ENCODE peak calls at places on chromosomes 6 and 20, in five cellular contexts. C is colonic mucosa; B is CD8-positive, alpha-beta memory T cell; N is adrenal gland; X is WERI-Rb-1. M is an unnamed sample.

GRCh38 chr6:79524065-79524464 is 13.2 kb downstream of the LCA5 start:
- DNase-seq in C (no peak), B (no peak), N (no peak), X (no peak), M (no peak)

GRCh38 chr6:100592929-100593328 is 128.2 kb upstream of the SIM1 start:
- DNase-seq in C (no peak), B (no peak), N (no peak), X (no peak), M (no peak)

GRCh38 chr6:16769131-16769985 is 8.1 kb upstream of the ATXN1 start:
- DNase-seq in C (peak; percentile 62), B (peak; percentile 66), N (peak; percentile 43), X (no peak), M (peak; percentile 14)

GRCh38 chr6:18141805-18142590 is 12.9 kb downstream of the TPMT start:
- DNase-seq in C (peak; percentile 40), B (no peak), N (no peak), X (peak; percentile 79), M (no peak)

GRCh38 chr6:149860834-149861602 is 3.1 kb downstream of the LRP11 start:
- DNase-seq in C (no peak), B (no peak), N (no peak), X (no peak), M (no peak)

GRCh38 chr6:4299476-4299875 is 164.1 kb upstream of the ECI2 start:
- DNase-seq in C (no peak), B (no peak), N (no peak), X (no peak), M (no peak)

GRCh38 chr6:149842331-149842730 is 21.8 kb downstream of the LRP11 start:
- DNase-seq in C (no peak), B (no peak), N (no peak), X (no peak), M (no peak)

GRCh38 chr6:36717871-36718540 is 20.4 kb downstream of the RAB44 start:
- DNase-seq in C (no peak), B (no peak), N (no peak), X (no peak), M (no peak)

DNA sequence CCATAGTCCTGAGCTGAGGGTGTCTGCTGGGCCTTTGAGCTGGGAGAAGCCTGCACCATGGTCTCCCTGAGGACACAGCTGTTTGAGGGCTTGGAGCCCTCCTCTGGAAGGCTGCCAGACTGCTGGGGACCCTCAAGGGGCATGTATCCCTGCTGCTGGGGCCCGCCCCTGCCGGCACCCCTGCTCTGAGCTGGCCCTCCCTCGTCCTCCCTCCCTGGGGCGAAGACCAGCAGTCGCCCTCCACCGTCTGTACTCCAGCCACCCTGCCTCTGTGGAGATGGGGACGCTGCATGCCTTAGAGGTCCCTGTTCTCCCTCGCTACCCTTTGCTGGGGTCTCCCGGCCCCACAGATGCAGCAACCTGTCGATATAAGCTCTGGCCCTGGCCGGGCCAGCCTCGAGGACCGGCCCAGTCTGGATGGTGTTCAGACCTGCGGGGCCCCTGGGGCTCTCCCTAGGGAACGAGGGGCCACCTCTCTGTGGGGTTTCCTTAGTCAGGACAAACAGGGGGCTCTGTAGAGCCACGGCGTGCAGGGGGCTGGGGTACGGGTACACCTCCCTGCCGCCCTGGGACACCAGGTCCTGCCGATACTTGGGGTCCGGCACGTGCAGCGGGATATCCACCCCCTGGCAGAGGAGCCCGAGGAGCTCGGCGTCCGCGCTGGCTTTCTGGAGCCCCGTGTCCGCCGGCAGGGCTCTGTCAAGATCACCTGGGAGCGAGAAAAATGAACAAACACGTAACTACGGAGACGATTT is 11.0 kb downstream of the DACT2 start:
- DNase-seq in C (no peak), B (no peak), N (no peak), X (no peak), M (no peak)
- H3K9me3 ChIP-seq in C (no peaks in the 10 kb centered on the region), B (no peaks in the 10 kb centered on the region), N (no peaks in the 10 kb centered on the region), X (no peaks in the 10 kb centered on the region), M (no peaks in the 10 kb centered on the region)

DNA sequence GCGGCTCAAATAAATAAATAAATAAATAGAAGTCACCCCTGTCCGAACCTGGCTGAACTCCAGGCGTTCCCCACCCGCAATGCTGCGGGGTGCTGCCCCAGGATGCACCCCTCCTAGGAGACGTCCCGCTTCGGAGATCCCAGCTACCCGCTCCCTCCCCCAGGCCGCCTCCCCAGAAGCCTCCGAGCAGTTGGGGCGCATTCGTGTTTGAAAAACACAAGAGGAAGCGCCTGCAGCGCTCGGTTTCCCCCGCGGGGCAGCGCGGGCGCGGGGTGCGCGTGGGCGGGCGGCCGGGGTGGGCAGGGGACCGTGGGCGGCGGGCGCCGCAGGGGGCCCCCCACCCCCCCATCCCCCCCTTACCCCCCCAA is 27.3 kb downstream of the SERPINB9 start:
- DNase-seq in C (peak; percentile 64), B (peak; percentile 37), N (no peak), X (no peak), M (peak; percentile 65)
- H3K27ac ChIP-seq in C (peak overlapping the region; percentile 80), B (peak overlapping the region; percentile 56), N (peak overlapping the region; percentile 93), X (no peak overlapping the region), M (peak overlapping the region; percentile 64)

GRCh38 chr20:39877792-39878191 is 811.2 kb downstream of the MAFB start:
- DNase-seq in C (no peak), B (no peak), N (no peak), X (no peak), M (no peak)
- H3K9me3 ChIP-seq in C (no peaks in the 10 kb centered on the region), B (no peaks in the 10 kb centered on the region), N (no peaks in the 10 kb centered on the region), X (no peaks in the 10 kb centered on the region), M (no peaks in the 10 kb centered on the region)

GRCh38 chr6:20965276-20965675 is 431.0 kb downstream of the CDKAL1 start:
- DNase-seq in C (no peak), B (no peak), N (no peak), X (no peak), M (no peak)

GRCh38 chr6:20965915-20966314 is 431.7 kb downstream of the CDKAL1 start:
- DNase-seq in C (no peak), B (no peak), N (no peak), X (no peak), M (no peak)

GRCh38 chr6:20969551-20969950 is 435.3 kb downstream of the CDKAL1 start:
- DNase-seq in C (no peak), B (no peak), N (no peak), X (no peak), M (no peak)
- H3K27ac ChIP-seq in C (no peak overlapping the region), B (no peak overlapping the region), N (no peak overlapping the region), X (no peak overlapping the region), M (no peak overlapping the region)

GRCh38 chr20:25637247-25637646 is 13.4 kb upstream of the NANP start:
- DNase-seq in C (no peak), B (no peak), N (no peak), X (no peak), M (no peak)

GRCh38 chr20:25629816-25630499 is 6.1 kb upstream of the NANP start:
- DNase-seq in C (no peak), B (no peak), N (no peak), X (no peak), M (no peak)

DNA sequence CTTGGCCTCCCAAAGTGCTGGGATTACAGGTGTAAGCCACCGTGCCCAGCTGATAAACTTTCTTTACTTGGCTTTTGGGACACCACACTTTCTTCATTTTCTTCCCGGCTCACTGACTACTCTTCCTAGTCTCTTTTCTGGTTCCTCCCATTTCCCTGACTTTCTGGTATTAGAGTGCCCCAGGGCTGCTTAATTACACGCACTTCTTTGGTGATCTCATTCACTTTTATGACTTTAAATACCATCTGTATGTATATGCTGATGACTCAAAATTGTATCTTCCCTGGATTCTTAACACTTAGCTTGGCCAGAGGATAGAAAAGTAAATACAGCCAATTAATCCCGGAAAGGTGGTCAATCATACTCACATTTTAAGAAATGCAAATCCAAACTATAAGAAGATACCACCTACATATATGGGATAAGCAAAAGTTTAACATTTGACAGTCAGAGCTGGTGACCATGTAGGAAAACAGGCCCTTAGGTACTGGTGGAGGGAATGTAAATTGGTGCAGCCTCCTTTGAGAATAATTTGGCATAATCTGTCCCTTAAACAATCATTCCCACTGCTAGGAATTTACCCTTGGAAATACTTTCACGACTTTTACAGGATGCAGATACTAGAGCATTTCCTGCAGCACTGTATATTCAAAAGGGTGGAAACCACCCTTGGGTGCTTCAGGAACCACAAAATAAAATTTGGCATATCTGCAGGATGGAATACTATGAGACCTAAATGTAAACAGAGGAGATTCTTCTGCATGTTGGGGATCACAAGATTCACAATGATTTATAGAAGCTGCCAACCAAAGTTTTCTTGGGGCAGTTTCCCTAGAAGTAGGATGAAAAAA is 9.4 kb upstream of the NANP start:
- DNase-seq in C (no peak), B (no peak), N (no peak), X (no peak), M (no peak)
- H3K9me3 ChIP-seq in C (no peaks in the 10 kb centered on the region), B (no peaks in the 10 kb centered on the region), N (peaks cover 11% of the 10 kb centered on the region), X (peaks cover 7% of the 10 kb centered on the region), M (no peaks in the 10 kb centered on the region)

GRCh38 chr20:39047417-39047985 is 85.4 kb downstream of the DHX35 start:
- DNase-seq in C (no peak), B (no peak), N (no peak), X (no peak), M (no peak)

GRCh38 chr20:39048000-39048696 is 86.0 kb downstream of the DHX35 start:
- DNase-seq in C (peak; percentile 79), B (peak; percentile 59), N (peak; percentile 84), X (peak; percentile 75), M (peak; percentile 80)

GRCh38 chr20:39049148-39049547 is 87.0 kb downstream of the DHX35 start:
- DNase-seq in C (no peak), B (no peak), N (no peak), X (no peak), M (no peak)

GRCh38 chr20:39050555-39050902 is 88.4 kb downstream of the DHX35 start:
- DNase-seq in C (no peak), B (no peak), N (no peak), X (no peak), M (no peak)

GRCh38 chr20:39049684-39050554 is 87.8 kb downstream of the DHX35 start:
- DNase-seq in C (peak; percentile 82), B (peak; percentile 74), N (peak; percentile 70), X (peak; percentile 82), M (peak; percentile 77)
- H3K27ac ChIP-seq in C (no peak overlapping the region), B (no peak overlapping the region), N (peak overlapping the region; percentile 80), X (no peak overlapping the region), M (no peak overlapping the region)

GRCh38 chr6:33697845-33698244 is 13.7 kb downstream of the UQCC2 start:
- DNase-seq in C (no peak), B (no peak), N (no peak), X (no peak), M (peak; percentile 23)

GRCh38 chr6:33700391-33701050 is 11.0 kb downstream of the UQCC2 start:
- DNase-seq in C (peak; percentile 80), B (peak; percentile 60), N (peak; percentile 79), X (peak; percentile 96), M (peak; percentile 65)

GRCh38 chr6:33698494-33698893 is 13.0 kb downstream of the UQCC2 start:
- DNase-seq in C (no peak), B (no peak), N (no peak), X (no peak), M (no peak)

GRCh38 chr6:33699131-33699530 is 12.4 kb downstream of the UQCC2 start:
- DNase-seq in C (no peak), B (no peak), N (no peak), X (no peak), M (no peak)

DNA sequence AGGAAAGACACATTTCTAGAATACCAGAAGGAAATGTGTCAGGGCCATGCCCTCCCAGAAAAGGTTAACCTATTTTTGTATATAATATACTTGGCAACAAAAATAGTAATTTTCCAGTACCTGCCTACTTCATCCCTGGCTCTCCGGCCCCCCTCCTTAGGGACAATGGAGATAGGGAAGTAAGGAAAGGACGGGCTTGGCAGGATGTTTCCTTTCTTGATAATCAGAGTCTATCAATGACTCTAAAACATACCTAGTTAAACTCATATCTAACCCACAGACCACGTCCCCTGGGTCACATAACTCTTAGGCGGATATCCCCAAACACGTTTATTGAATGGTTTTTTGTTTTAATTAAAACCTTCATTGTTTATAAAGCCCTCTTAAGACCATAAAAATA is 11.8 kb downstream of the UQCC2 start:
- DNase-seq in C (no peak), B (no peak), N (no peak), X (no peak), M (no peak)
- H3K9me3 ChIP-seq in C (no peaks in the 10 kb centered on the region), B (no peaks in the 10 kb centered on the region), N (no peaks in the 10 kb centered on the region), X (no peaks in the 10 kb centered on the region), M (no peaks in the 10 kb centered on the region)

M was measured in psoas muscle.